ENCODE peak calls at places on chromosomes 2 and 18, in five cellular contexts. One of them, this sample, is unnamed.
A peak's percentile ranks its signal among the peaks of the same experiment; 100 is the strongest.

GRCh38 chr18:3217930-3218647 is 1.7 kb downstream of the MYOM1 start:
- DNase-seq in activated CD8-positive, alpha-beta memory T cell treated with anti-CD3 and anti-CD28 coated beads for 4 hours: no peak
- DNase-seq in kidney glomerular epithelial cell: no peak
- DNase-seq in aorta: no peak
- DNase-seq in activated CD8-positive, alpha-beta T cell treated with anti-CD3 and anti-CD28 coated beads, Interleukin-2, amount 10 ng/mL, durations not matched to agents 7 days and 5 days: no peak
- DNase-seq in this sample: no peak

GRCh38 chr2:46230677-46231425 is 66.4 kb upstream of the EPAS1 start:
- DNase-seq in aorta: no peak
- DNase-seq in kidney glomerular epithelial cell: no peak
- DNase-seq in activated CD8-positive, alpha-beta memory T cell treated with anti-CD3 and anti-CD28 coated beads for 4 hours: no peak
- DNase-seq in activated CD8-positive, alpha-beta T cell treated with anti-CD3 and anti-CD28 coated beads, Interleukin-2, amount 10 ng/mL, durations not matched to agents 7 days and 5 days: no peak
- DNase-seq in this sample: no peak

GRCh38 chr2:215740071-215740470 is 273.3 kb downstream of the MREG start:
- DNase-seq in aorta: no peak
- DNase-seq in kidney glomerular epithelial cell: no peak
- DNase-seq in activated CD8-positive, alpha-beta T cell treated with anti-CD3 and anti-CD28 coated beads, Interleukin-2, amount 10 ng/mL, durations not matched to agents 7 days and 5 days: no peak
- DNase-seq in activated CD8-positive, alpha-beta memory T cell treated with anti-CD3 and anti-CD28 coated beads for 4 hours: no peak
- DNase-seq in this sample: no peak

GRCh38 chr2:134539946-134540345 is 178.9 kb downstream of the TMEM163 start:
- DNase-seq in kidney glomerular epithelial cell: no peak
- DNase-seq in activated CD8-positive, alpha-beta memory T cell treated with anti-CD3 and anti-CD28 coated beads for 4 hours: no peak
- DNase-seq in aorta: no peak
- DNase-seq in activated CD8-positive, alpha-beta T cell treated with anti-CD3 and anti-CD28 coated beads, Interleukin-2, amount 10 ng/mL, durations not matched to agents 7 days and 5 days: no peak
- DNase-seq in this sample: no peak

GRCh38 chr2:26706616-26707473 is 14.3 kb downstream of the KCNK3 start:
- DNase-seq in kidney glomerular epithelial cell: peak; percentile 19
- DNase-seq in activated CD8-positive, alpha-beta memory T cell treated with anti-CD3 and anti-CD28 coated beads for 4 hours: no peak
- DNase-seq in aorta: peak; percentile 75
- DNase-seq in activated CD8-positive, alpha-beta T cell treated with anti-CD3 and anti-CD28 coated beads, Interleukin-2, amount 10 ng/mL, durations not matched to agents 7 days and 5 days: no peak
- DNase-seq in this sample: no peak

GRCh38 chr18:13612111-13612997 is 114.0 kb downstream of the FAM210A start:
- DNase-seq in activated CD8-positive, alpha-beta memory T cell treated with anti-CD3 and anti-CD28 coated beads for 4 hours: peak; percentile 54
- DNase-seq in aorta: no peak
- DNase-seq in activated CD8-positive, alpha-beta T cell treated with anti-CD3 and anti-CD28 coated beads, Interleukin-2, amount 10 ng/mL, durations not matched to agents 7 days and 5 days: peak; percentile 94
- DNase-seq in kidney glomerular epithelial cell: no peak
- DNase-seq in this sample: no peak

GRCh38 chr2:207257291-207258190 is 91.8 kb upstream of the KLF7 start:
- DNase-seq in activated CD8-positive, alpha-beta memory T cell treated with anti-CD3 and anti-CD28 coated beads for 4 hours: no peak
- DNase-seq in aorta: no peak
- DNase-seq in activated CD8-positive, alpha-beta T cell treated with anti-CD3 and anti-CD28 coated beads, Interleukin-2, amount 10 ng/mL, durations not matched to agents 7 days and 5 days: no peak
- DNase-seq in kidney glomerular epithelial cell: no peak
- DNase-seq in this sample: no peak

GRCh38 chr18:46252754-46253153 is 148.6 kb downstream of the HAUS1 start:
- DNase-seq in kidney glomerular epithelial cell: no peak
- DNase-seq in activated CD8-positive, alpha-beta memory T cell treated with anti-CD3 and anti-CD28 coated beads for 4 hours: no peak
- DNase-seq in activated CD8-positive, alpha-beta T cell treated with anti-CD3 and anti-CD28 coated beads, Interleukin-2, amount 10 ng/mL, durations not matched to agents 7 days and 5 days: no peak
- DNase-seq in aorta: no peak
- DNase-seq in this sample: no peak

GRCh38 chr2:48175254-48175653 is 269.0 kb upstream of the FBXO11 start:
- DNase-seq in aorta: no peak
- DNase-seq in activated CD8-positive, alpha-beta T cell treated with anti-CD3 and anti-CD28 coated beads, Interleukin-2, amount 10 ng/mL, durations not matched to agents 7 days and 5 days: no peak
- DNase-seq in activated CD8-positive, alpha-beta memory T cell treated with anti-CD3 and anti-CD28 coated beads for 4 hours: no peak
- DNase-seq in kidney glomerular epithelial cell: peak; percentile 7
- DNase-seq in this sample: no peak

GRCh38 chr2:20191714-20192569 is 33.0 kb downstream of the SDC1 start:
- DNase-seq in aorta: no peak
- DNase-seq in kidney glomerular epithelial cell: no peak
- DNase-seq in activated CD8-positive, alpha-beta T cell treated with anti-CD3 and anti-CD28 coated beads, Interleukin-2, amount 10 ng/mL, durations not matched to agents 7 days and 5 days: no peak
- DNase-seq in activated CD8-positive, alpha-beta memory T cell treated with anti-CD3 and anti-CD28 coated beads for 4 hours: no peak
- DNase-seq in this sample: no peak

GRCh38 chr18:73861771-73862170 is 285.9 kb downstream of the FBXO15 start:
- DNase-seq in kidney glomerular epithelial cell: no peak
- DNase-seq in activated CD8-positive, alpha-beta T cell treated with anti-CD3 and anti-CD28 coated beads, Interleukin-2, amount 10 ng/mL, durations not matched to agents 7 days and 5 days: no peak
- DNase-seq in activated CD8-positive, alpha-beta memory T cell treated with anti-CD3 and anti-CD28 coated beads for 4 hours: no peak
- DNase-seq in aorta: no peak
- DNase-seq in this sample: no peak

GRCh38 chr2:203720011-203720410 is 13.6 kb downstream of the CD28 start:
- DNase-seq in aorta: no peak
- DNase-seq in kidney glomerular epithelial cell: no peak
- DNase-seq in activated CD8-positive, alpha-beta memory T cell treated with anti-CD3 and anti-CD28 coated beads for 4 hours: no peak
- DNase-seq in activated CD8-positive, alpha-beta T cell treated with anti-CD3 and anti-CD28 coated beads, Interleukin-2, amount 10 ng/mL, durations not matched to agents 7 days and 5 days: peak; percentile 61
- DNase-seq in this sample: no peak

GRCh38 chr18:58268849-58269248 is 224.8 kb downstream of the NEDD4L start:
- DNase-seq in aorta: no peak
- DNase-seq in activated CD8-positive, alpha-beta memory T cell treated with anti-CD3 and anti-CD28 coated beads for 4 hours: no peak
- DNase-seq in activated CD8-positive, alpha-beta T cell treated with anti-CD3 and anti-CD28 coated beads, Interleukin-2, amount 10 ng/mL, durations not matched to agents 7 days and 5 days: no peak
- DNase-seq in kidney glomerular epithelial cell: peak; percentile 63
- DNase-seq in this sample: no peak

GRCh38 chr2:57543211-57543610 is 503.4 kb upstream of the VRK2 start:
- DNase-seq in activated CD8-positive, alpha-beta T cell treated with anti-CD3 and anti-CD28 coated beads, Interleukin-2, amount 10 ng/mL, durations not matched to agents 7 days and 5 days: no peak
- DNase-seq in activated CD8-positive, alpha-beta memory T cell treated with anti-CD3 and anti-CD28 coated beads for 4 hours: no peak
- DNase-seq in aorta: no peak
- DNase-seq in kidney glomerular epithelial cell: no peak
- DNase-seq in this sample: no peak

GRCh38 chr2:111704246-111704645 is 179.7 kb downstream of the ANAPC1 start:
- DNase-seq in aorta: no peak
- DNase-seq in activated CD8-positive, alpha-beta T cell treated with anti-CD3 and anti-CD28 coated beads, Interleukin-2, amount 10 ng/mL, durations not matched to agents 7 days and 5 days: no peak
- DNase-seq in activated CD8-positive, alpha-beta memory T cell treated with anti-CD3 and anti-CD28 coated beads for 4 hours: no peak
- DNase-seq in kidney glomerular epithelial cell: peak; percentile 59
- DNase-seq in this sample: peak; percentile 39

GRCh38 chr2:108449410-108450200 is 599 bp downstream of the GCC2 start:
- DNase-seq in aorta: no peak
- DNase-seq in activated CD8-positive, alpha-beta memory T cell treated with anti-CD3 and anti-CD28 coated beads for 4 hours: no peak
- DNase-seq in kidney glomerular epithelial cell: peak; percentile 14
- DNase-seq in activated CD8-positive, alpha-beta T cell treated with anti-CD3 and anti-CD28 coated beads, Interleukin-2, amount 10 ng/mL, durations not matched to agents 7 days and 5 days: peak; percentile 58
- DNase-seq in this sample: no peak

GRCh38 chr18:5868218-5868904 is 27.0 kb downstream of the TMEM200C start:
- DNase-seq in aorta: peak; percentile 53
- DNase-seq in activated CD8-positive, alpha-beta T cell treated with anti-CD3 and anti-CD28 coated beads, Interleukin-2, amount 10 ng/mL, durations not matched to agents 7 days and 5 days: peak; percentile 61
- DNase-seq in kidney glomerular epithelial cell: peak; percentile 86
- DNase-seq in activated CD8-positive, alpha-beta memory T cell treated with anti-CD3 and anti-CD28 coated beads for 4 hours: no peak
- DNase-seq in this sample: peak; percentile 62

GRCh38 chr2:70959851-70960832 is 18.3 kb upstream of the ANKRD53 start:
- DNase-seq in activated CD8-positive, alpha-beta memory T cell treated with anti-CD3 and anti-CD28 coated beads for 4 hours: no peak
- DNase-seq in kidney glomerular epithelial cell: no peak
- DNase-seq in aorta: no peak
- DNase-seq in activated CD8-positive, alpha-beta T cell treated with anti-CD3 and anti-CD28 coated beads, Interleukin-2, amount 10 ng/mL, durations not matched to agents 7 days and 5 days: peak; percentile 26
- DNase-seq in this sample: no peak

GRCh38 chr2:236167297-236168109 is 683 bp downstream of the GBX2 start:
- DNase-seq in kidney glomerular epithelial cell: peak; percentile 34
- DNase-seq in activated CD8-positive, alpha-beta memory T cell treated with anti-CD3 and anti-CD28 coated beads for 4 hours: no peak
- DNase-seq in activated CD8-positive, alpha-beta T cell treated with anti-CD3 and anti-CD28 coated beads, Interleukin-2, amount 10 ng/mL, durations not matched to agents 7 days and 5 days: no peak
- DNase-seq in aorta: no peak
- DNase-seq in this sample: peak; percentile 23

GRCh38 chr18:6242004-6242403 is 172.7 kb downstream of the L3MBTL4 start:
- DNase-seq in aorta: no peak
- DNase-seq in activated CD8-positive, alpha-beta T cell treated with anti-CD3 and anti-CD28 coated beads, Interleukin-2, amount 10 ng/mL, durations not matched to agents 7 days and 5 days: no peak
- DNase-seq in kidney glomerular epithelial cell: no peak
- DNase-seq in activated CD8-positive, alpha-beta memory T cell treated with anti-CD3 and anti-CD28 coated beads for 4 hours: no peak
- DNase-seq in this sample: no peak

GRCh38 chr2:201432551-201433388 is 18.5 kb downstream of the TRAK2 start:
- DNase-seq in activated CD8-positive, alpha-beta memory T cell treated with anti-CD3 and anti-CD28 coated beads for 4 hours: no peak
- DNase-seq in aorta: no peak
- DNase-seq in activated CD8-positive, alpha-beta T cell treated with anti-CD3 and anti-CD28 coated beads, Interleukin-2, amount 10 ng/mL, durations not matched to agents 7 days and 5 days: no peak
- DNase-seq in kidney glomerular epithelial cell: no peak
- DNase-seq in this sample: no peak

GRCh38 chr18:56627991-56628390 is 10.4 kb downstream of the TXNL1 start:
- DNase-seq in kidney glomerular epithelial cell: no peak
- DNase-seq in activated CD8-positive, alpha-beta memory T cell treated with anti-CD3 and anti-CD28 coated beads for 4 hours: no peak
- DNase-seq in aorta: no peak
- DNase-seq in activated CD8-positive, alpha-beta T cell treated with anti-CD3 and anti-CD28 coated beads, Interleukin-2, amount 10 ng/mL, durations not matched to agents 7 days and 5 days: no peak
- DNase-seq in this sample: no peak

GRCh38 chr18:74271656-74272055 is 20.1 kb downstream of the CYB5A start:
- DNase-seq in activated CD8-positive, alpha-beta T cell treated with anti-CD3 and anti-CD28 coated beads, Interleukin-2, amount 10 ng/mL, durations not matched to agents 7 days and 5 days: no peak
- DNase-seq in kidney glomerular epithelial cell: no peak
- DNase-seq in activated CD8-positive, alpha-beta memory T cell treated with anti-CD3 and anti-CD28 coated beads for 4 hours: no peak
- DNase-seq in aorta: no peak
- DNase-seq in this sample: no peak

GRCh38 chr18:8989855-8990254 is 112.6 kb upstream of the NDUFV2 start:
- DNase-seq in activated CD8-positive, alpha-beta T cell treated with anti-CD3 and anti-CD28 coated beads, Interleukin-2, amount 10 ng/mL, durations not matched to agents 7 days and 5 days: no peak
- DNase-seq in aorta: no peak
- DNase-seq in kidney glomerular epithelial cell: no peak
- DNase-seq in activated CD8-positive, alpha-beta memory T cell treated with anti-CD3 and anti-CD28 coated beads for 4 hours: no peak
- DNase-seq in this sample: no peak

GRCh38 chr18:52426041-52426440 is 86.0 kb downstream of the DCC start:
- DNase-seq in kidney glomerular epithelial cell: no peak
- DNase-seq in activated CD8-positive, alpha-beta T cell treated with anti-CD3 and anti-CD28 coated beads, Interleukin-2, amount 10 ng/mL, durations not matched to agents 7 days and 5 days: no peak
- DNase-seq in aorta: no peak
- DNase-seq in activated CD8-positive, alpha-beta memory T cell treated with anti-CD3 and anti-CD28 coated beads for 4 hours: no peak
- DNase-seq in this sample: no peak

GRCh38 chr2:189960346-189960745 is 102.2 kb downstream of the MSTN start:
- DNase-seq in kidney glomerular epithelial cell: no peak
- DNase-seq in aorta: no peak
- DNase-seq in activated CD8-positive, alpha-beta T cell treated with anti-CD3 and anti-CD28 coated beads, Interleukin-2, amount 10 ng/mL, durations not matched to agents 7 days and 5 days: no peak
- DNase-seq in activated CD8-positive, alpha-beta memory T cell treated with anti-CD3 and anti-CD28 coated beads for 4 hours: no peak
- DNase-seq in this sample: no peak

GRCh38 chr2:39837856-39838453 is 58.9 kb upstream of the THUMPD2 start:
- DNase-seq in kidney glomerular epithelial cell: peak; percentile 5
- DNase-seq in activated CD8-positive, alpha-beta memory T cell treated with anti-CD3 and anti-CD28 coated beads for 4 hours: no peak
- DNase-seq in aorta: no peak
- DNase-seq in activated CD8-positive, alpha-beta T cell treated with anti-CD3 and anti-CD28 coated beads, Interleukin-2, amount 10 ng/mL, durations not matched to agents 7 days and 5 days: no peak
- DNase-seq in this sample: no peak

GRCh38 chr18:23503967-23504352 is 649 bp downstream of the RMC1 start:
- DNase-seq in aorta: no peak
- DNase-seq in kidney glomerular epithelial cell: no peak
- DNase-seq in activated CD8-positive, alpha-beta T cell treated with anti-CD3 and anti-CD28 coated beads, Interleukin-2, amount 10 ng/mL, durations not matched to agents 7 days and 5 days: peak; percentile 29
- DNase-seq in activated CD8-positive, alpha-beta memory T cell treated with anti-CD3 and anti-CD28 coated beads for 4 hours: no peak
- DNase-seq in this sample: no peak

GRCh38 chr2:240179186-240179815 is 38.8 kb upstream of the OTOS start:
- DNase-seq in activated CD8-positive, alpha-beta T cell treated with anti-CD3 and anti-CD28 coated beads, Interleukin-2, amount 10 ng/mL, durations not matched to agents 7 days and 5 days: no peak
- DNase-seq in activated CD8-positive, alpha-beta memory T cell treated with anti-CD3 and anti-CD28 coated beads for 4 hours: no peak
- DNase-seq in aorta: peak; percentile 17
- DNase-seq in kidney glomerular epithelial cell: no peak
- DNase-seq in this sample: no peak

GRCh38 chr2:15159751-15160177 is 401.4 kb downstream of the NBAS start:
- DNase-seq in activated CD8-positive, alpha-beta memory T cell treated with anti-CD3 and anti-CD28 coated beads for 4 hours: no peak
- DNase-seq in activated CD8-positive, alpha-beta T cell treated with anti-CD3 and anti-CD28 coated beads, Interleukin-2, amount 10 ng/mL, durations not matched to agents 7 days and 5 days: peak; percentile 37
- DNase-seq in kidney glomerular epithelial cell: peak; percentile 32
- DNase-seq in aorta: no peak
- DNase-seq in this sample: no peak

GRCh38 chr2:240982821-240983281 is 15.6 kb upstream of the SNED1 start:
- DNase-seq in activated CD8-positive, alpha-beta memory T cell treated with anti-CD3 and anti-CD28 coated beads for 4 hours: no peak
- DNase-seq in kidney glomerular epithelial cell: no peak
- DNase-seq in activated CD8-positive, alpha-beta T cell treated with anti-CD3 and anti-CD28 coated beads, Interleukin-2, amount 10 ng/mL, durations not matched to agents 7 days and 5 days: no peak
- DNase-seq in aorta: peak; percentile 42
- DNase-seq in this sample: no peak

GRCh38 chr18:50558157-50558556 is 1.7 kb upstream of the MAPK4 start:
- DNase-seq in kidney glomerular epithelial cell: no peak
- DNase-seq in aorta: no peak
- DNase-seq in activated CD8-positive, alpha-beta memory T cell treated with anti-CD3 and anti-CD28 coated beads for 4 hours: no peak
- DNase-seq in activated CD8-positive, alpha-beta T cell treated with anti-CD3 and anti-CD28 coated beads, Interleukin-2, amount 10 ng/mL, durations not matched to agents 7 days and 5 days: no peak
- DNase-seq in this sample: no peak

GRCh38 chr2:191321861-191322662 is 76.9 kb downstream of the MYO1B start:
- DNase-seq in kidney glomerular epithelial cell: peak; percentile 90
- DNase-seq in activated CD8-positive, alpha-beta memory T cell treated with anti-CD3 and anti-CD28 coated beads for 4 hours: peak; percentile 1
- DNase-seq in activated CD8-positive, alpha-beta T cell treated with anti-CD3 and anti-CD28 coated beads, Interleukin-2, amount 10 ng/mL, durations not matched to agents 7 days and 5 days: peak; percentile 52
- DNase-seq in aorta: no peak
- DNase-seq in this sample: peak; percentile 63

GRCh38 chr2:203455209-203455608 is 79.9 kb downstream of the RAPH1 start:
- DNase-seq in activated CD8-positive, alpha-beta memory T cell treated with anti-CD3 and anti-CD28 coated beads for 4 hours: no peak
- DNase-seq in aorta: no peak
- DNase-seq in activated CD8-positive, alpha-beta T cell treated with anti-CD3 and anti-CD28 coated beads, Interleukin-2, amount 10 ng/mL, durations not matched to agents 7 days and 5 days: no peak
- DNase-seq in kidney glomerular epithelial cell: no peak
- DNase-seq in this sample: no peak

GRCh38 chr2:156476516-156477206 is 40.5 kb downstream of the GPD2 start:
- DNase-seq in aorta: no peak
- DNase-seq in activated CD8-positive, alpha-beta T cell treated with anti-CD3 and anti-CD28 coated beads, Interleukin-2, amount 10 ng/mL, durations not matched to agents 7 days and 5 days: no peak
- DNase-seq in kidney glomerular epithelial cell: peak; percentile 73
- DNase-seq in activated CD8-positive, alpha-beta memory T cell treated with anti-CD3 and anti-CD28 coated beads for 4 hours: no peak
- DNase-seq in this sample: no peak